ENCODE peak calls at places on chromosomes 12 and 14, in nine cellular contexts. E is AG10803; Y is prostate gland; S is right atrium auricular region; F is sigmoid colon; D is coronary artery; O is H9; M is CD4-positive, alpha-beta T cell; K is OCI-LY7. N is an unnamed sample.

GRCh38 chr12:32240833-32241232 is 134.2 kb downstream of the BICD1 start:
- DNase-seq in S (no peak), E (no peak), D (no peak), F (no peak), O (no peak), K (no peak), Y (no peak), M (no peak), N (no peak)

GRCh38 chr12:7345232-7345631 is 41.4 kb downstream of the ACSM4 start:
- DNase-seq in E (no peak), S (no peak), Y (no peak), K (no peak), D (no peak), F (no peak), M (no peak), O (no peak), N (no peak)

GRCh38 chr12:42504049-42504448 is 85.5 kb downstream of the PRICKLE1 start:
- DNase-seq in K (no peak), Y (no peak), S (no peak), E (no peak), D (no peak), O (no peak), M (no peak), F (no peak), N (no peak)

GRCh38 chr12:130714091-130714590 is 2.0 kb downstream of the RIMBP2 start:
- DNase-seq in Y (no peak), F (no peak), O (peak), D (no peak), K (no peak), M (no peak), E (no peak), S (no peak), N (no peak)

GRCh38 chr14:32028599-32028998 is 48.5 kb upstream of the ARHGAP5 start:
- DNase-seq in Y (no peak), E (peak), S (no peak), K (peak), D (no peak), F (no peak), O (no peak), M (no peak), N (peak)

GRCh38 chr14:30462358-30462757 is 96.6 kb upstream of the G2E3 start:
- DNase-seq in Y (no peak), S (no peak), F (no peak), O (no peak), M (no peak), K (no peak), D (no peak), E (no peak), N (no peak)

GRCh38 chr12:54126696-54127537 is 61.9 kb downstream of the SMUG1 start:
- DNase-seq in D (peak), Y (no peak), O (peak), M (no peak), F (peak), K (no peak), S (peak), E (peak), N (no peak)

GRCh38 chr14:50744242-50744641 is 76.1 kb upstream of the SAV1 start:
- DNase-seq in M (no peak), O (no peak), F (no peak), Y (no peak), S (no peak), D (no peak), K (no peak), E (no peak), N (no peak)

GRCh38 chr12:90209029-90209428 is 500.4 kb upstream of the ATP2B1 start:
- DNase-seq in M (no peak), S (no peak), D (no peak), Y (no peak), O (no peak), K (no peak), E (no peak), F (no peak), N (no peak)

GRCh38 chr12:52670961-52671360 is 9.2 kb downstream of the KRT1 start:
- DNase-seq in K (no peak), O (no peak), D (no peak), F (no peak), M (no peak), E (peak), S (no peak), Y (no peak), N (no peak)

GRCh38 chr14:95784137-95784536 is 70.2 kb upstream of the TCL1A start:
- DNase-seq in K (peak), S (no peak), F (no peak), O (no peak), M (no peak), E (peak), Y (no peak), D (no peak), N (no peak)

GRCh38 chr14:85279407-85279806 is 250.5 kb upstream of the FLRT2 start:
- DNase-seq in F (no peak), M (no peak), O (no peak), D (no peak), E (no peak), Y (no peak), S (no peak), K (no peak), N (no peak)

GRCh38 chr12:130922584-130922983 is 31.1 kb upstream of the ADGRD1 start:
- DNase-seq in M (no peak), E (no peak), S (no peak), Y (no peak), K (no peak), D (no peak), O (no peak), F (no peak), N (no peak)

GRCh38 chr12:54439521-54440255 is 20.6 kb upstream of the ITGA5 start:
- DNase-seq in F (no peak), K (peak), Y (no peak), E (peak), D (peak), O (no peak), M (no peak), S (no peak), N (no peak)

GRCh38 chr14:68124885-68125731 is 305.5 kb downstream of the RAD51B start:
- DNase-seq in Y (no peak), M (no peak), K (no peak), D (no peak), O (no peak), E (peak), F (no peak), S (no peak), N (no peak)

GRCh38 chr14:20441466-20441865 is 5.5 kb upstream of the KLHL33 start:
- DNase-seq in M (no peak), S (no peak), K (no peak), O (no peak), D (no peak), E (no peak), Y (no peak), F (no peak), N (no peak)

GRCh38 chr14:84864582-84865271 is 665.2 kb upstream of the FLRT2 start:
- DNase-seq in K (no peak), F (no peak), Y (no peak), D (no peak), E (no peak), O (no peak), S (no peak), M (no peak), N (no peak)

GRCh38 chr12:24921251-24922038 is 27.5 kb downstream of the BCAT1 start:
- DNase-seq in S (no peak), F (no peak), M (no peak), D (no peak), Y (no peak), E (peak), K (no peak), O (no peak), N (no peak)

GRCh38 chr14:77098470-77099353 is 654 bp downstream of the CIPC start:
- DNase-seq in O (peak), S (peak), M (peak), Y (peak), F (peak), E (no peak), D (peak), K (peak), N (no peak)

GRCh38 chr12:130506844-130507243 is 169.2 kb downstream of the PIWIL1 start:
- DNase-seq in O (no peak), K (peak), M (no peak), Y (no peak), D (no peak), F (no peak), E (no peak), S (no peak), N (no peak)

GRCh38 chr12:66118240-66118891 is 12.2 kb downstream of the LLPH start:
- DNase-seq in M (no peak), Y (no peak), S (no peak), K (no peak), F (no peak), E (no peak), D (no peak), O (no peak), N (no peak)

GRCh38 chr14:58638231-58639205 is 756 bp downstream of the DACT1 start:
- DNase-seq in Y (no peak), F (peak), D (no peak), O (peak), M (no peak), S (no peak), E (peak), K (no peak), N (no peak)

GRCh38 chr12:114976361-114976760 is 292.4 kb upstream of the TBX3 start:
- DNase-seq in M (no peak), D (no peak), Y (no peak), K (no peak), E (peak), F (no peak), O (no peak), S (no peak), N (no peak)

GRCh38 chr14:34980337-34980900 is 2.4 kb upstream of the SRP54 start:
- DNase-seq in S (no peak), E (no peak), Y (no peak), D (no peak), M (no peak), O (no peak), F (no peak), K (no peak), N (no peak)

GRCh38 chr12:13339538-13339937 is 143.0 kb downstream of the EMP1 start:
- DNase-seq in F (no peak), O (no peak), E (peak), M (no peak), Y (no peak), K (no peak), D (no peak), S (no peak), N (no peak)

GRCh38 chr12:99985129-99985570 is 414 bp upstream of the ANKS1B start:
- DNase-seq in F (no peak), K (no peak), S (no peak), D (no peak), M (no peak), E (no peak), Y (no peak), O (no peak), N (no peak)

GRCh38 chr12:102322254-102322653 is 124.6 kb upstream of the PMCH start:
- DNase-seq in D (no peak), O (no peak), S (no peak), F (no peak), M (no peak), K (no peak), E (no peak), Y (no peak), N (no peak)
- TF ChIP-seq CTCF in D (no peak), O (no peak), S (no peak), F (no peak), M (no peak), K (no peak), E (no peak), Y (no peak), N (no peak)

GRCh38 chr12:31221566-31221945 is 104.4 kb downstream of the SINHCAF start:
- DNase-seq in O (no peak), M (no peak), S (no peak), Y (no peak), K (no peak), F (no peak), E (no peak), D (no peak), N (no peak)

GRCh38 chr12:31220061-31220460 is 105.9 kb downstream of the SINHCAF start:
- DNase-seq in E (no peak), O (no peak), K (no peak), S (no peak), Y (no peak), F (no peak), D (no peak), M (no peak), N (no peak)

GRCh38 chr12:31224768-31225448 is 101.0 kb downstream of the SINHCAF start:
- DNase-seq in O (no peak), Y (no peak), F (no peak), E (no peak), M (no peak), K (no peak), D (no peak), S (no peak), N (no peak)

GRCh38 chr12:31220633-31221565 is 105.1 kb downstream of the SINHCAF start:
- DNase-seq in E (peak), K (no peak), O (no peak), M (no peak), Y (no peak), D (no peak), S (no peak), F (no peak), N (no peak)

GRCh38 chr12:31222620-31223222 is 103.2 kb downstream of the SINHCAF start:
- DNase-seq in M (no peak), E (no peak), K (peak), S (no peak), F (no peak), O (no peak), D (no peak), Y (no peak), N (no peak)
- TF ChIP-seq CTCF in M (no peak), E (no peak), K (peak), S (no peak), F (no peak), O (no peak), D (no peak), Y (no peak), N (no peak)

GRCh38 chr12:82019533-82019932 is 260.4 kb upstream of the PPFIA2 start:
- DNase-seq in K (no peak), Y (no peak), F (no peak), O (no peak), M (no peak), E (no peak), S (no peak), D (no peak), N (no peak)
- TF ChIP-seq CTCF in K (peak), Y (no peak), F (no peak), O (peak), M (no peak), E (peak), S (no peak), D (no peak), N (no peak)

GRCh38 chr12:78388461-78388860 is 476.1 kb upstream of the SYT1 start:
- DNase-seq in Y (no peak), M (no peak), F (no peak), K (no peak), S (no peak), D (no peak), O (no peak), E (no peak), N (no peak)

GRCh38 chr12:78390920-78391319 is 473.7 kb upstream of the SYT1 start:
- DNase-seq in O (no peak), S (no peak), E (no peak), Y (no peak), K (no peak), F (no peak), M (no peak), D (no peak), N (no peak)

GRCh38 chr12:78387721-78388120 is 476.9 kb upstream of the SYT1 start:
- DNase-seq in K (no peak), O (no peak), E (no peak), F (no peak), Y (no peak), S (no peak), D (no peak), M (no peak), N (no peak)

GRCh38 chr12:78396538-78396937 is 468.0 kb upstream of the SYT1 start:
- DNase-seq in S (no peak), F (no peak), Y (no peak), K (no peak), D (no peak), E (no peak), O (no peak), M (no peak), N (no peak)

GRCh38 chr12:78392918-78393317 is 471.7 kb upstream of the SYT1 start:
- DNase-seq in F (no peak), K (peak), O (no peak), Y (no peak), M (no peak), S (no peak), E (peak), D (no peak), N (no peak)
- TF ChIP-seq CTCF in F (no peak), K (peak), O (peak), Y (peak), M (no peak), S (no peak), E (peak), D (no peak), N (no peak)

GRCh38 chr12:98935847-98936246 is 290.8 kb downstream of the APAF1 start:
- DNase-seq in Y (no peak), D (no peak), M (no peak), E (no peak), O (no peak), S (no peak), K (no peak), F (no peak), N (no peak)

GRCh38 chr12:98939926-98940325 is 294.8 kb downstream of the APAF1 start:
- DNase-seq in D (no peak), F (no peak), M (no peak), K (no peak), S (no peak), O (no peak), Y (no peak), E (no peak), N (no peak)

DNA sequence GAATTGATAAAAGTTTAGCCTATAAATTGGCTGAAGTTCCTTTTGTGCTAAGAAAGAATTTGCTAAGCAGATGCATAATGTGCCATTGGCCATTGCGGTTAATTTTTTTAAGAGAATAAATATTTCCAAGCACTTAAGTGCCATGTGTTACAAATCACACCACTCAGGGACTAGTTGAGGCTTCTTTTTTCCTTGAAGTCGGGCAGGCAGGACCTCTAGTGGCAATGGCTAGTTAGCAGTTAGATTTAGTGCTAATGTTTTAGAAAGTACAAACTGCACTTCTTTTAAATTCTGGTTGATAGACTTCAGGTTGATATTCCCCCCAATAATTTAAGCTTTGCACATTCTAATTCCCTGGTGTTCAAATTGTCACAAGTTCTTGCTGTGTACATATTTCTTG is 294.3 kb downstream of the APAF1 start:
- DNase-seq in F (no peak), M (no peak), K (peak), S (no peak), Y (no peak), O (no peak), D (no peak), E (peak), N (peak)
- TF ChIP-seq CTCF in F (no peak), M (no peak), K (peak), S (no peak), Y (peak), O (peak), D (no peak), E (peak), N (peak)

GRCh38 chr12:123834845-123835244 is 72.7 kb downstream of the DNAH10 start:
- DNase-seq in E (no peak), Y (no peak), D (no peak), O (no peak), S (no peak), M (no peak), K (no peak), F (no peak), N (no peak)
- TF ChIP-seq CTCF in E (no peak), Y (no peak), D (no peak), O (no peak), S (no peak), M (no peak), K (no peak), F (no peak), N (no peak)